ENCODE peak calls at places on chromosomes 3 and 15, in seven cellular contexts. O is GM12878, E is brain microvascular endothelial cell, I is NCI-H2081, A is activated gamma-delta T cell treated with Interleukin-2 at 50 U/mL for 16 hours, F is body of pancreas, D is GDM1. G is an unnamed sample.

GRCh38 chr3:14548321-14548729 is 8.2 kb upstream of the GRIP2 start:
- DNase-seq in E (peak; percentile 65), O (no peak), D (peak; percentile 27), A (peak; percentile 22), F (peak; percentile 73), I (peak; percentile 63), G (peak; percentile 25)

GRCh38 chr15:79004336-79004735 is 59.5 kb upstream of the CTSH start:
- DNase-seq in F (no peak), I (no peak), A (no peak), D (peak; percentile 85), E (peak; percentile 65), O (peak; percentile 86), G (no peak)

GRCh38 chr15:70447927-70448698 is 315.2 kb downstream of the UACA start:
- DNase-seq in O (no peak), D (peak; percentile 95), E (no peak), A (peak; percentile 56), I (no peak), F (peak; percentile 32), G (peak; percentile 13)

GRCh38 chr3:50675179-50676030 is 678 bp downstream of the DOCK3 start:
- DNase-seq in E (no peak), A (peak; percentile 37), I (peak; percentile 4), D (no peak), F (peak; percentile 56), O (no peak), G (peak; percentile 69)

GRCh38 chr3:100600181-100601042 is 9.0 kb upstream of the ADGRG7 start:
- DNase-seq in D (no peak), E (no peak), A (no peak), F (no peak), I (no peak), O (peak; percentile 43), G (no peak)

GRCh38 chr3:26989042-26989441 is 366.5 kb downstream of the LRRC3B start:
- DNase-seq in I (peak; percentile 31), F (no peak), D (no peak), E (no peak), O (no peak), A (no peak), G (no peak)

GRCh38 chr3:36595531-36595930 is 168.8 kb downstream of the DCLK3 start:
- DNase-seq in O (no peak), E (no peak), F (no peak), I (no peak), D (no peak), A (no peak), G (no peak)

GRCh38 chr3:138364356-138365252 is 16.2 kb downstream of the MRAS start:
- DNase-seq in E (no peak), A (no peak), O (no peak), I (no peak), F (no peak), D (no peak), G (no peak)

GRCh38 chr3:135018171-135018923 is 223.3 kb downstream of the EPHB1 start:
- DNase-seq in O (no peak), A (no peak), E (no peak), F (no peak), D (no peak), I (no peak), G (no peak)

GRCh38 chr3:42732829-42733459 is 30.3 kb upstream of the HHATL start:
- DNase-seq in I (no peak), A (no peak), O (no peak), F (no peak), D (no peak), E (no peak), G (peak; percentile 74)